ENCODE peak calls at places on chromosome 19, in nine cellular contexts. R is HS-5; H is SK-N-SH; W is stimulated activated naive CD8-positive, alpha-beta T cell treated with anti-CD3 and anti-CD28 coated beads, Interleukin-15, Interleukin-2, amounts not matched to agents 100 U/mL and 50 U/mL, for 24 hours; Q is psoas muscle; E is activated CD4-positive, alpha-beta T cell treated with anti-CD3 and anti-CD28 coated beads, Interleukin-2, amount 50 U/mL, for 1 hour; B is DMS53; O is A549; U is heart right ventricle. K is an unnamed sample.
A peak's percentile ranks its signal among the peaks of the same experiment; 100 is the strongest.

GRCh38 chr19:3284759-3285646 is 60.5 kb downstream of the CELF5 start:
- DNase-seq in W (peak; percentile 86), R (no peak), Q (peak; percentile 62), U (no peak), O (peak; percentile 99), B (peak; percentile 69), E (peak; percentile 68), H (peak; percentile 77), K (peak; percentile 63)

GRCh38 chr19:54188224-54188871 is 1.0 kb downstream of the MBOAT7 start:
- DNase-seq in O (peak; percentile 41), Q (no peak), U (no peak), B (no peak), H (no peak), W (peak; percentile 68), R (no peak), E (peak; percentile 56), K (peak; percentile 34)

GRCh38 chr19:50414850-50415660 is 3.7 kb upstream of the SPIB start:
- DNase-seq in E (peak; percentile 74), W (peak; percentile 85), R (no peak), U (peak; percentile 59), O (peak; percentile 86), B (peak; percentile 78), H (peak; percentile 92), Q (peak; percentile 87), K (peak; percentile 87)

GRCh38 chr19:12703056-12703455 is 6.6 kb upstream of the FBXW9 start:
- DNase-seq in H (peak; percentile 90), Q (no peak), W (peak; percentile 49), O (peak; percentile 66), E (no peak), U (no peak), R (no peak), B (peak; percentile 48), K (no peak)

GRCh38 chr19:8451885-8452284 is 7.1 kb downstream of the HNRNPM start:
- DNase-seq in H (no peak), U (no peak), W (no peak), E (no peak), Q (no peak), R (peak; percentile 56), B (peak; percentile 23), O (peak; percentile 30), K (no peak)

GRCh38 chr19:47125669-47125938 is 5.0 kb upstream of the SAE1 start:
- DNase-seq in B (no peak), H (no peak), Q (no peak), O (no peak), E (no peak), U (no peak), R (no peak), W (no peak), K (no peak)

GRCh38 chr19:46731007-46731501 is 14.1 kb upstream of the PRKD2 start:
- DNase-seq in B (peak; percentile 30), W (no peak), E (no peak), H (no peak), U (no peak), O (peak; percentile 65), R (no peak), Q (peak; percentile 72), K (no peak)

GRCh38 chr19:3057275-3057714 is 5.0 kb downstream of the TLE5 start:
- DNase-seq in W (no peak), R (no peak), E (no peak), Q (peak; percentile 97), B (no peak), O (peak; percentile 62), H (no peak), U (peak; percentile 86), K (no peak)

GRCh38 chr19:54444737-54445136 is 4.3 kb upstream of the LENG8 start:
- DNase-seq in R (no peak), B (no peak), U (no peak), W (no peak), Q (no peak), O (no peak), E (no peak), H (no peak), K (no peak)

GRCh38 chr19:41887711-41888382 is 4.9 kb downstream of the ARHGEF1 start:
- DNase-seq in R (no peak), E (peak; percentile 88), Q (no peak), W (peak; percentile 90), O (no peak), B (peak; percentile 80), U (no peak), H (no peak), K (peak; percentile 74)

GRCh38 chr19:581399-582111 is 8.1 kb upstream of the HCN2 start:
- DNase-seq in R (no peak), U (no peak), O (no peak), W (no peak), B (no peak), H (no peak), Q (no peak), E (no peak), K (no peak)

GRCh38 chr19:21314676-21315075 is 14.5 kb downstream of the ZNF708 start:
- DNase-seq in O (no peak), R (no peak), E (no peak), Q (no peak), U (no peak), H (peak; percentile 6), B (no peak), W (no peak), K (no peak)

GRCh38 chr19:12969292-12969988 is at the start of gene DAND5:
- DNase-seq in E (no peak), Q (no peak), U (peak; percentile 63), W (no peak), H (peak; percentile 84), O (no peak), B (no peak), R (no peak), K (no peak)

GRCh38 chr19:51525731-51526130 is 5.7 kb downstream of the SIGLEC6 start:
- DNase-seq in O (no peak), W (no peak), E (no peak), B (no peak), R (no peak), H (no peak), Q (no peak), U (no peak), K (no peak)

GRCh38 chr19:39802958-39803357 is 24.3 kb downstream of the LEUTX start:
- DNase-seq in W (no peak), O (no peak), R (no peak), U (no peak), B (no peak), H (no peak), E (no peak), Q (peak; percentile 82), K (no peak)

GRCh38 chr19:29855771-29856510 is 44.1 kb downstream of the CCNE1 start:
- DNase-seq in Q (peak; percentile 3), B (no peak), R (no peak), W (no peak), O (no peak), U (no peak), E (no peak), H (no peak), K (no peak)

GRCh38 chr19:51467864-51468544 is 9.8 kb upstream of the SIGLEC8 start:
- DNase-seq in U (no peak), H (no peak), E (no peak), W (no peak), Q (no peak), O (no peak), R (no peak), B (no peak), K (no peak)

GRCh38 chr19:49639401-49640112 is 386 bp downstream of the RRAS start:
- DNase-seq in H (no peak), U (peak; percentile 47), B (no peak), Q (no peak), O (no peak), E (no peak), R (no peak), W (no peak), K (no peak)

GRCh38 chr19:46193678-46194077 is 35.9 kb upstream of the IGFL1 start:
- DNase-seq in W (no peak), U (no peak), E (no peak), H (no peak), R (no peak), O (no peak), Q (no peak), B (no peak), K (no peak)

GRCh38 chr19:4969772-4970531 is 1.0 kb downstream of the KDM4B start:
- DNase-seq in H (peak; percentile 47), Q (no peak), U (no peak), R (no peak), W (no peak), E (no peak), B (peak; percentile 51), O (no peak), K (peak; percentile 59)

GRCh38 chr19:42683917-42684513 is 56.3 kb downstream of the PSG3 start:
- DNase-seq in B (peak; percentile 46), H (peak; percentile 9), W (peak; percentile 32), U (no peak), R (peak; percentile 13), O (peak; percentile 63), E (no peak), Q (no peak), K (peak; percentile 34)

GRCh38 chr19:19591133-19591825 is 27.2 kb downstream of the PBX4 start:
- DNase-seq in U (no peak), Q (no peak), H (no peak), R (peak; percentile 97), B (no peak), W (peak; percentile 65), O (peak; percentile 58), E (peak; percentile 56), K (peak; percentile 59)

GRCh38 chr19:17797397-17798201 is 2.7 kb downstream of the B3GNT3 start:
- DNase-seq in W (peak; percentile 75), Q (no peak), O (peak; percentile 84), U (no peak), B (peak; percentile 83), E (no peak), R (peak; percentile 60), H (peak; percentile 48), K (no peak)

GRCh38 chr19:18649371-18650047 is 12.7 kb downstream of the KLHL26 start:
- DNase-seq in H (no peak), Q (peak; percentile 91), R (no peak), B (no peak), E (no peak), U (peak; percentile 83), W (no peak), O (no peak), K (peak; percentile 67)

GRCh38 chr19:34345934-34346333 is 19.1 kb upstream of the GPI start:
- DNase-seq in E (peak; percentile 70), W (peak; percentile 86), U (peak; percentile 49), B (peak; percentile 85), Q (peak; percentile 79), H (peak; percentile 86), O (peak; percentile 81), R (no peak), K (peak; percentile 70)

GRCh38 chr19:49809155-49809986 is 3.7 kb downstream of the FUZ start:
- DNase-seq in O (peak; percentile 42), B (peak; percentile 86), R (no peak), E (peak; percentile 47), H (peak; percentile 79), U (peak; percentile 64), Q (peak; percentile 85), W (peak; percentile 45), K (peak; percentile 78)

GRCh38 chr19:5489511-5489910 is 34.3 kb downstream of the ZNRF4 start:
- DNase-seq in O (no peak), U (no peak), R (no peak), W (no peak), E (no peak), Q (no peak), H (peak; percentile 56), B (no peak), K (no peak)

GRCh38 chr19:8468761-8469458 is 24.1 kb downstream of the HNRNPM start:
- DNase-seq in O (no peak), Q (no peak), B (no peak), W (no peak), R (no peak), H (peak; percentile 72), E (no peak), U (no peak), K (no peak)

GRCh38 chr19:31140717-31141116 is 208.5 kb downstream of the TSHZ3 start:
- DNase-seq in B (no peak), W (no peak), R (peak; percentile 60), U (no peak), H (no peak), Q (no peak), O (peak; percentile 17), E (no peak), K (no peak)

GRCh38 chr19:4516939-4517300 is 1.4 kb downstream of the PLIN4 start:
- DNase-seq in E (no peak), U (peak; percentile 56), O (no peak), B (no peak), W (no peak), Q (peak; percentile 89), R (no peak), H (no peak), K (no peak)

GRCh38 chr19:9939301-9939913 is 3.1 kb upstream of the OLFM2 start:
- DNase-seq in H (no peak), Q (no peak), E (no peak), W (no peak), B (no peak), R (no peak), U (no peak), O (no peak), K (no peak)

K was measured in B cell.